ENCODE peak calls at places on chromosomes 16 and 17, in ten cellular contexts. V, C, T, F, P, U, X, O, Y and Z are unnamed samples.

GRCh38 chr16:85610059-85610445 is 3.1 kb upstream of the GSE1 start:
- DNase-seq in Y (no peak), X (no peak), C (no peak), P (no peak), U (no peak), F (no peak), V (no peak), T (no peak), O (no peak), Z (no peak)

GRCh38 chr17:61402978-61403845 is 3.6 kb downstream of the TBX2 start:
- DNase-seq in T (no peak), F (no peak), Y (no peak), V (no peak), O (peak), X (no peak), U (no peak), C (no peak), P (no peak), Z (no peak)

GRCh38 chr16:48491517-48491916 is 106.3 kb upstream of the SIAH1 start:
- DNase-seq in X (peak), F (no peak), C (no peak), V (no peak), Y (no peak), O (no peak), U (no peak), P (peak), T (no peak), Z (no peak)

GRCh38 chr17:47220531-47220999 is 11.4 kb downstream of the MYL4 start:
- DNase-seq in C (no peak), O (no peak), P (peak), Y (no peak), V (no peak), X (no peak), F (no peak), U (no peak), T (no peak), Z (no peak)

GRCh38 chr16:22232277-22233049 is 26.4 kb downstream of the EEF2K start:
- DNase-seq in P (peak), V (no peak), O (no peak), U (no peak), T (no peak), F (no peak), C (no peak), Y (no peak), X (no peak), Z (no peak)

GRCh38 chr17:44209786-44210341 is 9.6 kb downstream of the UBTF start:
- DNase-seq in U (no peak), P (no peak), V (no peak), T (no peak), X (no peak), O (no peak), Y (peak), F (no peak), C (no peak), Z (no peak)

GRCh38 chr17:9002610-9003354 is 18.5 kb upstream of the NTN1 start:
- DNase-seq in Y (peak), X (no peak), C (peak), P (peak), V (no peak), T (no peak), O (peak), F (peak), U (no peak), Z (no peak)

GRCh38 chr16:876523-877241 is 76.1 kb upstream of the GNG13 start:
- DNase-seq in P (no peak), O (peak), U (no peak), T (no peak), C (peak), F (no peak), X (no peak), V (no peak), Y (no peak), Z (no peak)

GRCh38 chr17:77649717-77650211 is 308.7 kb upstream of the TNRC6C start:
- DNase-seq in P (peak), Y (peak), F (no peak), C (no peak), T (no peak), V (no peak), X (no peak), O (no peak), U (no peak), Z (no peak)